ENCODE peak calls at places on chromosomes 13 and 19, in nine cellular contexts. M, B, S, N, G, Z, C, W and J are unnamed samples.

GRCh38 chr19:48213959-48214358 is 41.8 kb downstream of the CARD8 start:
- DNase-seq in C (no peak), S (no peak), W (no peak), M (no peak), Z (no peak), N (no peak), G (no peak), B (no peak), J (no peak)

GRCh38 chr13:43664700-43665191 is 122.0 kb downstream of the ENOX1 start:
- DNase-seq in Z (peak; percentile 59), W (peak; percentile 21), M (peak; percentile 5), C (no peak), B (peak; percentile 40), N (no peak), S (no peak), G (peak; percentile 77), J (no peak)

GRCh38 chr13:111965466-111966214 is 101.3 kb upstream of the SOX1 start:
- DNase-seq in S (no peak), W (no peak), G (no peak), Z (no peak), B (no peak), M (no peak), C (no peak), N (no peak), J (no peak)

GRCh38 chr13:23086951-23087350 is 93.8 kb upstream of the SGCG start:
- DNase-seq in C (no peak), M (no peak), Z (no peak), B (no peak), G (no peak), N (no peak), W (no peak), S (no peak), J (no peak)

GRCh38 chr19:15120135-15121026 is 13.2 kb downstream of the SYDE1 start:
- DNase-seq in C (no peak), G (no peak), S (no peak), M (no peak), N (no peak), W (no peak), B (no peak), Z (no peak), J (no peak)

GRCh38 chr13:77359171-77359570 is 32.3 kb upstream of the MYCBP2 start:
- DNase-seq in S (no peak), B (no peak), Z (no peak), C (no peak), G (peak; percentile 7), M (no peak), W (peak; percentile 23), N (no peak), J (no peak)

GRCh38 chr19:18848860-18849661 is 17.3 kb downstream of the UPF1 start:
- DNase-seq in Z (no peak), G (no peak), W (peak; percentile 31), M (peak; percentile 57), N (no peak), C (no peak), S (no peak), B (no peak), J (no peak)

GRCh38 chr13:77925616-77926015 is 7.0 kb upstream of the EDNRB start:
- DNase-seq in C (no peak), B (no peak), N (no peak), M (no peak), Z (no peak), G (no peak), S (no peak), W (no peak), J (no peak)

GRCh38 chr19:41399525-41399924 is 1.9 kb downstream of the BCKDHA start:
- DNase-seq in M (no peak), B (no peak), C (no peak), N (no peak), W (no peak), S (no peak), G (no peak), Z (no peak), J (no peak)

GRCh38 chr13:28449826-28450773 is 44.8 kb downstream of the FLT1 start:
- DNase-seq in S (no peak), C (no peak), B (no peak), Z (no peak), N (no peak), W (no peak), G (peak; percentile 56), M (no peak), J (no peak)

GRCh38 chr19:40390084-40390742 is at the start of gene HIPK4:
- DNase-seq in C (no peak), B (no peak), G (no peak), S (no peak), Z (no peak), N (no peak), W (no peak), M (no peak), J (no peak)

GRCh38 chr13:51733656-51734334 is 70.2 kb downstream of the DHRS12 start:
- DNase-seq in G (peak; percentile 49), M (no peak), B (no peak), W (peak; percentile 74), C (no peak), S (no peak), Z (no peak), N (no peak), J (no peak)

GRCh38 chr19:5121286-5122120 is 152.6 kb downstream of the KDM4B start:
- DNase-seq in B (no peak), M (no peak), W (no peak), Z (no peak), N (no peak), C (no peak), S (no peak), G (no peak), J (no peak)

GRCh38 chr13:82447452-82448030 is 1434.7 kb downstream of the SLITRK1 start:
- DNase-seq in Z (no peak), M (no peak), C (no peak), W (no peak), S (no peak), N (no peak), B (no peak), G (no peak), J (no peak)

GRCh38 chr13:105353654-105354053 is 1181.8 kb downstream of the EFNB2 start:
- DNase-seq in Z (no peak), G (no peak), B (no peak), M (no peak), S (no peak), N (no peak), W (no peak), C (no peak), J (no peak)

GRCh38 chr19:41933131-41933458 is 4.8 kb upstream of the ERFL start:
- DNase-seq in M (no peak), B (no peak), G (no peak), C (no peak), W (no peak), S (no peak), N (no peak), Z (no peak), J (no peak)

GRCh38 chr13:77740931-77741586 is 43.6 kb downstream of the SLAIN1 start:
- DNase-seq in S (no peak), Z (no peak), C (no peak), G (no peak), B (no peak), W (no peak), M (no peak), N (no peak), J (no peak)

GRCh38 chr19:13209797-13210775 is 59.9 kb downstream of the IER2 start:
- DNase-seq in G (no peak), W (no peak), S (no peak), N (no peak), C (no peak), M (no peak), Z (no peak), B (no peak), J (no peak)

GRCh38 chr19:4867534-4868285 is at the start of gene PLIN3:
- DNase-seq in N (peak; percentile 97), S (peak; percentile 87), G (peak; percentile 92), C (peak; percentile 81), M (peak; percentile 96), W (peak; percentile 96), B (peak; percentile 95), Z (peak; percentile 98), J (peak; percentile 97)

GRCh38 chr13:59476376-59476775 is 687.4 kb downstream of the DIAPH3 start:
- DNase-seq in M (no peak), W (peak; percentile 9), N (no peak), Z (no peak), C (no peak), B (no peak), S (no peak), G (no peak), J (no peak)

GRCh38 chr13:76884167-76884566 is 2.0 kb downstream of the KCTD12 start:
- DNase-seq in G (peak; percentile 49), Z (peak; percentile 71), N (no peak), C (no peak), S (no peak), B (peak; percentile 29), W (peak; percentile 40), M (peak; percentile 29), J (no peak)

GRCh38 chr13:74770361-74770760 is 636.2 kb upstream of the KLF12 start:
- DNase-seq in C (no peak), N (no peak), Z (no peak), G (peak; percentile 94), S (no peak), B (no peak), M (no peak), W (peak; percentile 75), J (no peak)

GRCh38 chr13:111506621-111507020 is 186.2 kb downstream of the TEX29 start:
- DNase-seq in W (no peak), B (no peak), M (no peak), G (no peak), C (no peak), N (no peak), S (no peak), Z (no peak), J (no peak)

GRCh38 chr13:35557475-35557874 is 81.0 kb upstream of the MAB21L1 start:
- DNase-seq in G (no peak), M (no peak), S (no peak), N (no peak), B (no peak), Z (no peak), C (no peak), W (no peak), J (no peak)

GRCh38 chr13:93230466-93230865 is 3.9 kb downstream of the GPC6 start:
- DNase-seq in M (no peak), Z (peak; percentile 22), N (no peak), B (no peak), S (no peak), G (no peak), W (peak; percentile 79), C (no peak), J (no peak)

GRCh38 chr19:45251452-45252354 is 632 bp downstream of the MARK4 start:
- DNase-seq in M (peak; percentile 30), W (peak; percentile 7), G (no peak), B (peak; percentile 45), S (no peak), Z (peak; percentile 47), C (no peak), N (no peak), J (peak; percentile 12)

GRCh38 chr13:111604087-111604486 is 283.6 kb downstream of the TEX29 start:
- DNase-seq in W (no peak), M (no peak), G (no peak), Z (no peak), C (no peak), B (no peak), S (no peak), N (no peak), J (no peak)

GRCh38 chr13:26929971-26930730 is 169.6 kb upstream of the GPR12 start:
- DNase-seq in W (peak; percentile 60), S (peak; percentile 65), N (no peak), Z (peak; percentile 87), C (peak; percentile 59), G (peak; percentile 57), B (peak; percentile 75), M (peak; percentile 79), J (peak; percentile 81)